ENCODE peak calls at places on chromosomes 6 and 20, in eight cellular contexts. One of them, this sample, is unnamed.

GRCh38 chr6:33807606-33808005 is 3.8 kb upstream of the MLN start:
- DNase-seq in neuronal stem cell: no peak
- DNase-seq in stimulated activated CD8-positive, alpha-beta memory T cell treated with anti-CD3 and anti-CD28 coated beads, Interleukin-12 subunit alpha, Interleukin-12 subunit beta, amount 100 ng/mL, for 4 hours: no peak
- DNase-seq in stimulated activated CD4-positive, alpha-beta T cell treated with anti-CD3 and anti-CD28 coated beads, Interleukin-15, amount 100 ng/mL, for 1 hour: no peak
- DNase-seq in DMS153: no peak
- DNase-seq in globus pallidus: no peak
- DNase-seq in naive B cell: no peak
- DNase-seq in activated CD4-positive, alpha-beta T cell treated with anti-CD3 and anti-CD28 coated beads, Interleukin-2, amount 50 U/mL, for 24 hours: no peak
- DNase-seq in this sample: no peak

GRCh38 chr20:36407196-36407733 is 101.1 kb downstream of the DLGAP4 start:
- DNase-seq in neuronal stem cell: no peak
- DNase-seq in stimulated activated CD8-positive, alpha-beta memory T cell treated with anti-CD3 and anti-CD28 coated beads, Interleukin-12 subunit alpha, Interleukin-12 subunit beta, amount 100 ng/mL, for 4 hours: no peak
- DNase-seq in stimulated activated CD4-positive, alpha-beta T cell treated with anti-CD3 and anti-CD28 coated beads, Interleukin-15, amount 100 ng/mL, for 1 hour: no peak
- DNase-seq in DMS153: no peak
- DNase-seq in globus pallidus: no peak
- DNase-seq in naive B cell: no peak
- DNase-seq in activated CD4-positive, alpha-beta T cell treated with anti-CD3 and anti-CD28 coated beads, Interleukin-2, amount 50 U/mL, for 24 hours: no peak
- DNase-seq in this sample: no peak

GRCh38 chr20:38932457-38933120 is 6.4 kb downstream of the FAM83D start:
- DNase-seq in neuronal stem cell: no peak
- DNase-seq in stimulated activated CD8-positive, alpha-beta memory T cell treated with anti-CD3 and anti-CD28 coated beads, Interleukin-12 subunit alpha, Interleukin-12 subunit beta, amount 100 ng/mL, for 4 hours: no peak
- DNase-seq in stimulated activated CD4-positive, alpha-beta T cell treated with anti-CD3 and anti-CD28 coated beads, Interleukin-15, amount 100 ng/mL, for 1 hour: no peak
- DNase-seq in DMS153: no peak
- DNase-seq in globus pallidus: no peak
- DNase-seq in naive B cell: no peak
- DNase-seq in activated CD4-positive, alpha-beta T cell treated with anti-CD3 and anti-CD28 coated beads, Interleukin-2, amount 50 U/mL, for 24 hours: no peak
- DNase-seq in this sample: no peak

GRCh38 chr6:156944412-156944811 is 167.2 kb downstream of the ARID1B start:
- DNase-seq in neuronal stem cell: no peak
- DNase-seq in stimulated activated CD8-positive, alpha-beta memory T cell treated with anti-CD3 and anti-CD28 coated beads, Interleukin-12 subunit alpha, Interleukin-12 subunit beta, amount 100 ng/mL, for 4 hours: no peak
- DNase-seq in stimulated activated CD4-positive, alpha-beta T cell treated with anti-CD3 and anti-CD28 coated beads, Interleukin-15, amount 100 ng/mL, for 1 hour: no peak
- DNase-seq in DMS153: no peak
- DNase-seq in globus pallidus: no peak
- DNase-seq in naive B cell: no peak
- DNase-seq in activated CD4-positive, alpha-beta T cell treated with anti-CD3 and anti-CD28 coated beads, Interleukin-2, amount 50 U/mL, for 24 hours: no peak
- DNase-seq in this sample: no peak

GRCh38 chr6:100657678-100658330 is 193.1 kb upstream of the SIM1 start:
- DNase-seq in neuronal stem cell: no peak
- DNase-seq in stimulated activated CD8-positive, alpha-beta memory T cell treated with anti-CD3 and anti-CD28 coated beads, Interleukin-12 subunit alpha, Interleukin-12 subunit beta, amount 100 ng/mL, for 4 hours: no peak
- DNase-seq in stimulated activated CD4-positive, alpha-beta T cell treated with anti-CD3 and anti-CD28 coated beads, Interleukin-15, amount 100 ng/mL, for 1 hour: no peak
- DNase-seq in DMS153: peak
- DNase-seq in globus pallidus: peak
- DNase-seq in naive B cell: no peak
- DNase-seq in activated CD4-positive, alpha-beta T cell treated with anti-CD3 and anti-CD28 coated beads, Interleukin-2, amount 50 U/mL, for 24 hours: no peak
- DNase-seq in this sample: peak

GRCh38 chr6:99189823-99190721 is 159.4 kb downstream of the FAXC start:
- DNase-seq in neuronal stem cell: no peak
- DNase-seq in stimulated activated CD8-positive, alpha-beta memory T cell treated with anti-CD3 and anti-CD28 coated beads, Interleukin-12 subunit alpha, Interleukin-12 subunit beta, amount 100 ng/mL, for 4 hours: no peak
- DNase-seq in stimulated activated CD4-positive, alpha-beta T cell treated with anti-CD3 and anti-CD28 coated beads, Interleukin-15, amount 100 ng/mL, for 1 hour: no peak
- DNase-seq in DMS153: no peak
- DNase-seq in globus pallidus: no peak
- DNase-seq in naive B cell: no peak
- DNase-seq in activated CD4-positive, alpha-beta T cell treated with anti-CD3 and anti-CD28 coated beads, Interleukin-2, amount 50 U/mL, for 24 hours: no peak
- DNase-seq in this sample: no peak

GRCh38 chr20:12371955-12372354 is 454.3 kb downstream of the BTBD3 start:
- DNase-seq in neuronal stem cell: no peak
- DNase-seq in stimulated activated CD8-positive, alpha-beta memory T cell treated with anti-CD3 and anti-CD28 coated beads, Interleukin-12 subunit alpha, Interleukin-12 subunit beta, amount 100 ng/mL, for 4 hours: no peak
- DNase-seq in stimulated activated CD4-positive, alpha-beta T cell treated with anti-CD3 and anti-CD28 coated beads, Interleukin-15, amount 100 ng/mL, for 1 hour: no peak
- DNase-seq in DMS153: peak
- DNase-seq in globus pallidus: no peak
- DNase-seq in naive B cell: no peak
- DNase-seq in activated CD4-positive, alpha-beta T cell treated with anti-CD3 and anti-CD28 coated beads, Interleukin-2, amount 50 U/mL, for 24 hours: no peak
- DNase-seq in this sample: no peak

GRCh38 chr6:116060572-116061283 is at the start of gene FRK:
- DNase-seq in neuronal stem cell: no peak
- DNase-seq in stimulated activated CD8-positive, alpha-beta memory T cell treated with anti-CD3 and anti-CD28 coated beads, Interleukin-12 subunit alpha, Interleukin-12 subunit beta, amount 100 ng/mL, for 4 hours: no peak
- DNase-seq in stimulated activated CD4-positive, alpha-beta T cell treated with anti-CD3 and anti-CD28 coated beads, Interleukin-15, amount 100 ng/mL, for 1 hour: no peak
- DNase-seq in DMS153: peak
- DNase-seq in globus pallidus: no peak
- DNase-seq in naive B cell: no peak
- DNase-seq in activated CD4-positive, alpha-beta T cell treated with anti-CD3 and anti-CD28 coated beads, Interleukin-2, amount 50 U/mL, for 24 hours: no peak
- DNase-seq in this sample: no peak

GRCh38 chr6:64932486-64932885 is 774.5 kb downstream of the EYS start:
- DNase-seq in neuronal stem cell: no peak
- DNase-seq in stimulated activated CD8-positive, alpha-beta memory T cell treated with anti-CD3 and anti-CD28 coated beads, Interleukin-12 subunit alpha, Interleukin-12 subunit beta, amount 100 ng/mL, for 4 hours: no peak
- DNase-seq in stimulated activated CD4-positive, alpha-beta T cell treated with anti-CD3 and anti-CD28 coated beads, Interleukin-15, amount 100 ng/mL, for 1 hour: no peak
- DNase-seq in DMS153: no peak
- DNase-seq in globus pallidus: no peak
- DNase-seq in naive B cell: no peak
- DNase-seq in activated CD4-positive, alpha-beta T cell treated with anti-CD3 and anti-CD28 coated beads, Interleukin-2, amount 50 U/mL, for 24 hours: no peak
- DNase-seq in this sample: no peak

GRCh38 chr6:38079107-38079506 is 259.6 kb downstream of the ZFAND3 start:
- DNase-seq in neuronal stem cell: no peak
- DNase-seq in stimulated activated CD8-positive, alpha-beta memory T cell treated with anti-CD3 and anti-CD28 coated beads, Interleukin-12 subunit alpha, Interleukin-12 subunit beta, amount 100 ng/mL, for 4 hours: no peak
- DNase-seq in stimulated activated CD4-positive, alpha-beta T cell treated with anti-CD3 and anti-CD28 coated beads, Interleukin-15, amount 100 ng/mL, for 1 hour: no peak
- DNase-seq in DMS153: no peak
- DNase-seq in globus pallidus: no peak
- DNase-seq in naive B cell: no peak
- DNase-seq in activated CD4-positive, alpha-beta T cell treated with anti-CD3 and anti-CD28 coated beads, Interleukin-2, amount 50 U/mL, for 24 hours: no peak
- DNase-seq in this sample: no peak

GRCh38 chr20:46343358-46344357 is 35.4 kb upstream of the CDH22 start:
- DNase-seq in neuronal stem cell: no peak
- DNase-seq in stimulated activated CD8-positive, alpha-beta memory T cell treated with anti-CD3 and anti-CD28 coated beads, Interleukin-12 subunit alpha, Interleukin-12 subunit beta, amount 100 ng/mL, for 4 hours: no peak
- DNase-seq in stimulated activated CD4-positive, alpha-beta T cell treated with anti-CD3 and anti-CD28 coated beads, Interleukin-15, amount 100 ng/mL, for 1 hour: no peak
- DNase-seq in DMS153: peak
- DNase-seq in globus pallidus: no peak
- DNase-seq in naive B cell: no peak
- DNase-seq in activated CD4-positive, alpha-beta T cell treated with anti-CD3 and anti-CD28 coated beads, Interleukin-2, amount 50 U/mL, for 24 hours: no peak
- DNase-seq in this sample: no peak

GRCh38 chr20:60304026-60304590 is 345.9 kb downstream of the CDH26 start:
- DNase-seq in neuronal stem cell: no peak
- DNase-seq in stimulated activated CD8-positive, alpha-beta memory T cell treated with anti-CD3 and anti-CD28 coated beads, Interleukin-12 subunit alpha, Interleukin-12 subunit beta, amount 100 ng/mL, for 4 hours: no peak
- DNase-seq in stimulated activated CD4-positive, alpha-beta T cell treated with anti-CD3 and anti-CD28 coated beads, Interleukin-15, amount 100 ng/mL, for 1 hour: no peak
- DNase-seq in DMS153: no peak
- DNase-seq in globus pallidus: no peak
- DNase-seq in naive B cell: no peak
- DNase-seq in activated CD4-positive, alpha-beta T cell treated with anti-CD3 and anti-CD28 coated beads, Interleukin-2, amount 50 U/mL, for 24 hours: no peak
- DNase-seq in this sample: no peak

GRCh38 chr20:51800769-51801219 is 1.5 kb downstream of the SALL4 start:
- DNase-seq in neuronal stem cell: no peak
- DNase-seq in stimulated activated CD8-positive, alpha-beta memory T cell treated with anti-CD3 and anti-CD28 coated beads, Interleukin-12 subunit alpha, Interleukin-12 subunit beta, amount 100 ng/mL, for 4 hours: no peak
- DNase-seq in stimulated activated CD4-positive, alpha-beta T cell treated with anti-CD3 and anti-CD28 coated beads, Interleukin-15, amount 100 ng/mL, for 1 hour: no peak
- DNase-seq in DMS153: no peak
- DNase-seq in globus pallidus: no peak
- DNase-seq in naive B cell: no peak
- DNase-seq in activated CD4-positive, alpha-beta T cell treated with anti-CD3 and anti-CD28 coated beads, Interleukin-2, amount 50 U/mL, for 24 hours: no peak
- DNase-seq in this sample: no peak

GRCh38 chr6:152634773-152635172 is 2.4 kb downstream of the SYNE1 start:
- DNase-seq in neuronal stem cell: no peak
- DNase-seq in stimulated activated CD8-positive, alpha-beta memory T cell treated with anti-CD3 and anti-CD28 coated beads, Interleukin-12 subunit alpha, Interleukin-12 subunit beta, amount 100 ng/mL, for 4 hours: peak
- DNase-seq in stimulated activated CD4-positive, alpha-beta T cell treated with anti-CD3 and anti-CD28 coated beads, Interleukin-15, amount 100 ng/mL, for 1 hour: no peak
- DNase-seq in DMS153: no peak
- DNase-seq in globus pallidus: no peak
- DNase-seq in naive B cell: no peak
- DNase-seq in activated CD4-positive, alpha-beta T cell treated with anti-CD3 and anti-CD28 coated beads, Interleukin-2, amount 50 U/mL, for 24 hours: no peak
- DNase-seq in this sample: no peak

GRCh38 chr6:83908813-83909212 is 49.3 kb downstream of the CYB5R4 start:
- DNase-seq in neuronal stem cell: no peak
- DNase-seq in stimulated activated CD8-positive, alpha-beta memory T cell treated with anti-CD3 and anti-CD28 coated beads, Interleukin-12 subunit alpha, Interleukin-12 subunit beta, amount 100 ng/mL, for 4 hours: no peak
- DNase-seq in stimulated activated CD4-positive, alpha-beta T cell treated with anti-CD3 and anti-CD28 coated beads, Interleukin-15, amount 100 ng/mL, for 1 hour: no peak
- DNase-seq in DMS153: no peak
- DNase-seq in globus pallidus: no peak
- DNase-seq in naive B cell: no peak
- DNase-seq in activated CD4-positive, alpha-beta T cell treated with anti-CD3 and anti-CD28 coated beads, Interleukin-2, amount 50 U/mL, for 24 hours: no peak
- DNase-seq in this sample: no peak

GRCh38 chr6:17015551-17016381 is 86.1 kb upstream of the STMND1 start:
- DNase-seq in neuronal stem cell: no peak
- DNase-seq in stimulated activated CD8-positive, alpha-beta memory T cell treated with anti-CD3 and anti-CD28 coated beads, Interleukin-12 subunit alpha, Interleukin-12 subunit beta, amount 100 ng/mL, for 4 hours: peak
- DNase-seq in stimulated activated CD4-positive, alpha-beta T cell treated with anti-CD3 and anti-CD28 coated beads, Interleukin-15, amount 100 ng/mL, for 1 hour: no peak
- DNase-seq in DMS153: no peak
- DNase-seq in globus pallidus: no peak
- DNase-seq in naive B cell: no peak
- DNase-seq in activated CD4-positive, alpha-beta T cell treated with anti-CD3 and anti-CD28 coated beads, Interleukin-2, amount 50 U/mL, for 24 hours: no peak
- DNase-seq in this sample: peak

GRCh38 chr6:136607932-136608772 is 57.9 kb upstream of the MAP7 start:
- DNase-seq in neuronal stem cell: peak
- DNase-seq in stimulated activated CD8-positive, alpha-beta memory T cell treated with anti-CD3 and anti-CD28 coated beads, Interleukin-12 subunit alpha, Interleukin-12 subunit beta, amount 100 ng/mL, for 4 hours: peak
- DNase-seq in stimulated activated CD4-positive, alpha-beta T cell treated with anti-CD3 and anti-CD28 coated beads, Interleukin-15, amount 100 ng/mL, for 1 hour: peak
- DNase-seq in DMS153: peak
- DNase-seq in globus pallidus: peak
- DNase-seq in naive B cell: peak
- DNase-seq in activated CD4-positive, alpha-beta T cell treated with anti-CD3 and anti-CD28 coated beads, Interleukin-2, amount 50 U/mL, for 24 hours: peak
- DNase-seq in this sample: peak

GRCh38 chr6:147506704-147507114 is 1.8 kb upstream of the SAMD5 start:
- DNase-seq in neuronal stem cell: peak
- DNase-seq in stimulated activated CD8-positive, alpha-beta memory T cell treated with anti-CD3 and anti-CD28 coated beads, Interleukin-12 subunit alpha, Interleukin-12 subunit beta, amount 100 ng/mL, for 4 hours: no peak
- DNase-seq in stimulated activated CD4-positive, alpha-beta T cell treated with anti-CD3 and anti-CD28 coated beads, Interleukin-15, amount 100 ng/mL, for 1 hour: no peak
- DNase-seq in DMS153: no peak
- DNase-seq in globus pallidus: peak
- DNase-seq in naive B cell: no peak
- DNase-seq in activated CD4-positive, alpha-beta T cell treated with anti-CD3 and anti-CD28 coated beads, Interleukin-2, amount 50 U/mL, for 24 hours: no peak
- DNase-seq in this sample: peak

GRCh38 chr6:79246891-79247290 is 12.4 kb upstream of the HMGN3 start:
- DNase-seq in neuronal stem cell: no peak
- DNase-seq in stimulated activated CD8-positive, alpha-beta memory T cell treated with anti-CD3 and anti-CD28 coated beads, Interleukin-12 subunit alpha, Interleukin-12 subunit beta, amount 100 ng/mL, for 4 hours: no peak
- DNase-seq in stimulated activated CD4-positive, alpha-beta T cell treated with anti-CD3 and anti-CD28 coated beads, Interleukin-15, amount 100 ng/mL, for 1 hour: no peak
- DNase-seq in DMS153: no peak
- DNase-seq in globus pallidus: no peak
- DNase-seq in naive B cell: no peak
- DNase-seq in activated CD4-positive, alpha-beta T cell treated with anti-CD3 and anti-CD28 coated beads, Interleukin-2, amount 50 U/mL, for 24 hours: no peak
- DNase-seq in this sample: peak

GRCh38 chr6:159102373-159103160 is 57.8 kb upstream of the TAGAP start:
- DNase-seq in neuronal stem cell: no peak
- DNase-seq in stimulated activated CD8-positive, alpha-beta memory T cell treated with anti-CD3 and anti-CD28 coated beads, Interleukin-12 subunit alpha, Interleukin-12 subunit beta, amount 100 ng/mL, for 4 hours: no peak
- DNase-seq in stimulated activated CD4-positive, alpha-beta T cell treated with anti-CD3 and anti-CD28 coated beads, Interleukin-15, amount 100 ng/mL, for 1 hour: no peak
- DNase-seq in DMS153: no peak
- DNase-seq in globus pallidus: no peak
- DNase-seq in naive B cell: no peak
- DNase-seq in activated CD4-positive, alpha-beta T cell treated with anti-CD3 and anti-CD28 coated beads, Interleukin-2, amount 50 U/mL, for 24 hours: no peak
- DNase-seq in this sample: no peak

GRCh38 chr20:17658648-17658993 is 23.4 kb downstream of the RRBP1 start:
- DNase-seq in neuronal stem cell: no peak
- DNase-seq in stimulated activated CD8-positive, alpha-beta memory T cell treated with anti-CD3 and anti-CD28 coated beads, Interleukin-12 subunit alpha, Interleukin-12 subunit beta, amount 100 ng/mL, for 4 hours: no peak
- DNase-seq in stimulated activated CD4-positive, alpha-beta T cell treated with anti-CD3 and anti-CD28 coated beads, Interleukin-15, amount 100 ng/mL, for 1 hour: no peak
- DNase-seq in DMS153: no peak
- DNase-seq in globus pallidus: no peak
- DNase-seq in naive B cell: no peak
- DNase-seq in activated CD4-positive, alpha-beta T cell treated with anti-CD3 and anti-CD28 coated beads, Interleukin-2, amount 50 U/mL, for 24 hours: no peak
- DNase-seq in this sample: no peak

This sample was measured in NAMALWA.